ENCODE peak calls at places on chromosomes 13 and 19, in four cellular contexts. One of them, this sample, is unnamed.

GRCh38 chr19:28331596-28331995 is 881.4 kb downstream of the UQCRFS1 start:
- DNase-seq in fibroblast of lung: no peak
- DNase-seq in breast epithelium: no peak
- DNase-seq in cardiac muscle cell: no peak
- DNase-seq in this sample: no peak

GRCh38 chr19:47608908-47609879 is at the start of gene BICRA:
- DNase-seq in fibroblast of lung: peak; percentile 66
- DNase-seq in breast epithelium: peak; percentile 82
- DNase-seq in cardiac muscle cell: peak; percentile 92
- DNase-seq in this sample: peak; percentile 90

GRCh38 chr19:38180071-38180470 is 44.0 kb downstream of the DPF1 start:
- DNase-seq in cardiac muscle cell: no peak
- DNase-seq in fibroblast of lung: no peak
- DNase-seq in breast epithelium: no peak
- DNase-seq in this sample: no peak

GRCh38 chr13:34357435-34358232 is 539.7 kb downstream of the RFC3 start:
- DNase-seq in breast epithelium: no peak
- DNase-seq in fibroblast of lung: peak; percentile 91
- DNase-seq in cardiac muscle cell: no peak
- DNase-seq in this sample: no peak

GRCh38 chr13:111395511-111396393 is 75.3 kb downstream of the TEX29 start:
- DNase-seq in breast epithelium: no peak
- DNase-seq in fibroblast of lung: no peak
- DNase-seq in cardiac muscle cell: no peak
- DNase-seq in this sample: peak; percentile 48

GRCh38 chr13:110400786-110401533 is 93.9 kb downstream of the COL4A2 start:
- DNase-seq in breast epithelium: no peak
- DNase-seq in fibroblast of lung: peak; percentile 77
- DNase-seq in cardiac muscle cell: no peak
- DNase-seq in this sample: no peak

GRCh38 chr19:42108527-42109389 is 23.5 kb downstream of the POU2F2 start:
- DNase-seq in cardiac muscle cell: peak; percentile 90
- DNase-seq in breast epithelium: peak; percentile 63
- DNase-seq in fibroblast of lung: peak; percentile 79
- DNase-seq in this sample: peak; percentile 77

GRCh38 chr13:110479648-110480047 is 81.9 kb downstream of the RAB20 start:
- DNase-seq in breast epithelium: no peak
- DNase-seq in cardiac muscle cell: no peak
- DNase-seq in fibroblast of lung: no peak
- DNase-seq in this sample: peak; percentile 95

GRCh38 chr13:41854758-41855157 is 106.2 kb downstream of the VWA8 start:
- DNase-seq in breast epithelium: no peak
- DNase-seq in cardiac muscle cell: no peak
- DNase-seq in fibroblast of lung: peak; percentile 12
- DNase-seq in this sample: no peak

GRCh38 chr13:60220072-60220471 is 56.3 kb upstream of the DIAPH3 start:
- DNase-seq in breast epithelium: no peak
- DNase-seq in fibroblast of lung: no peak
- DNase-seq in cardiac muscle cell: no peak
- DNase-seq in this sample: no peak
- TF ChIP-seq CTCF in breast epithelium: no peak
- TF ChIP-seq CTCF in fibroblast of lung: no peak
- TF ChIP-seq CTCF in cardiac muscle cell: no peak
- TF ChIP-seq CTCF in this sample: no peak

DNA sequence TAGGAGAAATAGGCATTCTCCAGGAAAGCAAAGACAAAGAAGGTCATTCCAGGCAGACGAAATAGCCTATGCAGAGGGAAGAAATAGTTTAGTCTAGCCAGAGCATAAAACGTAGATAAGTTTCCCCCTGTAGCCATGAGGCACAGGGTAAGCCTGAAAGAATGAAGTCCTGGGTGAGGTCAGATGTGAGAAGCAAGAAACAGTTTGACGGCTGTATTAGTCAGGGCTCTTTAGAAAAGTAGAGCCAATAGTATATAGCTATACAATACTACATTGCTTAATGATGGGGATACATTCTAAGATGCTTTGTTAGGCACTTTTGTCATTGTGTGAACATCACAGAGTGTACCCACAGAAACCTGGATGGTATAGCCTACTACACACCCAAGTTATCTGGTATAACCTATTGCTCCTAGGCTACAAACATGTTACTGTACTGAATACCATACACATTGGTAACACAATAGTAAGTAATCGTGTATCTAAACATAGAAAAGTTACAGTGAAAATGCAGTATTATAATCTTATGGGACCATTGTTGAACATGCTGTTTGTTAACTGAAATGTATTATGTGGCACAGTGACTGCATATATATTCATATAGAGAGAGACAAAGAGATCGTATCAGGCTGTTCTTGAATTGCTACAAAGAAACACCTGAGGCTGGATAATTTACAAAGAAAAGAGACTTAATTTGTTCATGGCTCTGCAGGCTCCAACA is 59.3 kb upstream of the WDFY2 start:
- DNase-seq in breast epithelium: no peak
- DNase-seq in fibroblast of lung: peak; percentile 81
- DNase-seq in cardiac muscle cell: no peak
- DNase-seq in this sample: no peak
- H3K27ac ChIP-seq in breast epithelium: no peak overlapping the region
- H3K27ac ChIP-seq in fibroblast of lung: no peak overlapping the region
- H3K27ac ChIP-seq in cardiac muscle cell: no peak overlapping the region
- H3K27ac ChIP-seq in this sample: no peak overlapping the region

DNA sequence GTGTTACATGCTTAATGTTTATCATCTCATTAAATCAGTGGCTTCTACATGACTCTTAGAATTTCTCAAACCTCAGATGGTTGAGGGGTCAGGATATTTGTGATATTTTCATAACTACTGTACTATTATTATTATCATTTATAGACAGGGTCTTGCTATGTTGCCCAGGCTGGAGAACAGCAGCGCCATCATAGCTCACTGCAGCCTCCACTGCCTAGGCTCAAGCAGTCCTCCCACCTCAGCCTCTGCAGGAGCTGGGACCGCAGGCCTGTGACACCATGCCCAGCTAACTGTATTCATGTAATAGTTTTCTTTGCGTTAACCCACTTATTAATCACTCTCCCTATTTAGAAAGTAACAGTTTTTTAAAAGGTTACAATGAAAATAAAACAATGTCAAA is 9.5 kb downstream of the IER2 start:
- DNase-seq in breast epithelium: no peak
- DNase-seq in cardiac muscle cell: no peak
- DNase-seq in fibroblast of lung: no peak
- DNase-seq in this sample: no peak
- H3K4me1 ChIP-seq in breast epithelium: peaks cover 13% of the 10 kb centered on the region
- H3K4me1 ChIP-seq in cardiac muscle cell: peaks cover 26% of the 10 kb centered on the region
- H3K4me1 ChIP-seq in fibroblast of lung: peaks cover 27% of the 10 kb centered on the region
- H3K4me1 ChIP-seq in this sample: peaks cover 38% of the 10 kb centered on the region

GRCh38 chr13:63124863-63125262 is 1709.2 kb upstream of the PCDH20 start:
- DNase-seq in breast epithelium: no peak
- DNase-seq in fibroblast of lung: peak; percentile 25
- DNase-seq in cardiac muscle cell: peak; percentile 23
- DNase-seq in this sample: no peak
- TF ChIP-seq CTCF in breast epithelium: no peak
- TF ChIP-seq CTCF in fibroblast of lung: no peak
- TF ChIP-seq CTCF in cardiac muscle cell: peak; percentile 42
- TF ChIP-seq CTCF in this sample: no peak

GRCh38 chr19:23914402-23915286 is at the start of gene ZNF726:
- DNase-seq in cardiac muscle cell: peak; percentile 57
- DNase-seq in fibroblast of lung: peak; percentile 93
- DNase-seq in breast epithelium: peak; percentile 88
- DNase-seq in this sample: peak; percentile 91
- H3K27ac ChIP-seq in cardiac muscle cell: no peak within 1 kb of the TSS
- H3K27ac ChIP-seq in fibroblast of lung: peak within 1 kb of the TSS; percentile 85
- H3K27ac ChIP-seq in breast epithelium: peak within 1 kb of the TSS; percentile 77
- H3K27ac ChIP-seq in this sample: peak within 1 kb of the TSS; percentile 58

GRCh38 chr19:10283301-10283733 is 3.4 kb upstream of the ICAM4 start:
- DNase-seq in breast epithelium: no peak
- DNase-seq in fibroblast of lung: no peak
- DNase-seq in cardiac muscle cell: no peak
- DNase-seq in this sample: no peak

GRCh38 chr19:10283786-10284540 is 2.8 kb upstream of the ICAM4 start:
- DNase-seq in cardiac muscle cell: no peak
- DNase-seq in breast epithelium: no peak
- DNase-seq in fibroblast of lung: no peak
- DNase-seq in this sample: no peak

GRCh38 chr19:10284641-10285278 is 2.0 kb upstream of the ICAM4 start:
- DNase-seq in cardiac muscle cell: no peak
- DNase-seq in breast epithelium: no peak
- DNase-seq in fibroblast of lung: no peak
- DNase-seq in this sample: no peak

GRCh38 chr19:10286803-10287737 is at the start of gene ICAM4:
- DNase-seq in fibroblast of lung: no peak
- DNase-seq in cardiac muscle cell: peak; percentile 71
- DNase-seq in breast epithelium: no peak
- DNase-seq in this sample: no peak

GRCh38 chr19:10285393-10285792 is 1.4 kb upstream of the ICAM4 start:
- DNase-seq in breast epithelium: no peak
- DNase-seq in cardiac muscle cell: no peak
- DNase-seq in fibroblast of lung: no peak
- DNase-seq in this sample: no peak
- H3K4me1 ChIP-seq in breast epithelium: peaks cover 12% of the 10 kb centered on the region
- H3K4me1 ChIP-seq in cardiac muscle cell: no peaks in the 10 kb centered on the region
- H3K4me1 ChIP-seq in fibroblast of lung: peaks cover 5% of the 10 kb centered on the region
- H3K4me1 ChIP-seq in this sample: no peaks in the 10 kb centered on the region

This sample was measured in tibial artery.